ENCODE peak calls at places on chromosomes 3 and 15, in eight cellular contexts. V, N, W, D, E, C, X and P are unnamed samples.

GRCh38 chr3:72953325-72953956 is 43.2 kb upstream of the PPP4R2 start:
- DNase-seq in V (no peak), N (no peak), W (no peak), D (peak; percentile 50), E (no peak), C (no peak), X (no peak), P (peak; percentile 36)

GRCh38 chr3:30691249-30691880 is 85.0 kb downstream of the TGFBR2 start:
- DNase-seq in V (no peak), N (no peak), W (no peak), D (no peak), E (no peak), C (no peak), X (no peak), P (no peak)

GRCh38 chr3:179100652-179101051 is 29.0 kb upstream of the ZMAT3 start:
- DNase-seq in V (no peak), N (no peak), W (no peak), D (peak; percentile 22), E (no peak), C (no peak), X (no peak), P (peak; percentile 30)

GRCh38 chr15:63832620-63833245 is 1.0 kb downstream of the HERC1 start:
- DNase-seq in V (no peak), N (no peak), W (no peak), D (peak; percentile 10), E (no peak), C (no peak), X (no peak), P (no peak)

GRCh38 chr15:68794307-68794706 is 26.4 kb downstream of the ANP32A start:
- DNase-seq in V (no peak), N (no peak), W (no peak), D (no peak), E (no peak), C (no peak), X (no peak), P (no peak)

GRCh38 chr3:14766428-14767244 is 52.1 kb upstream of the FGD5 start:
- DNase-seq in V (no peak), N (no peak), W (no peak), D (no peak), E (no peak), C (no peak), X (no peak), P (no peak)

GRCh38 chr3:99366663-99367429 is 271.5 kb upstream of the COL8A1 start:
- DNase-seq in V (no peak), N (no peak), W (no peak), D (no peak), E (no peak), C (no peak), X (no peak), P (no peak)

GRCh38 chr3:149579838-149580542 is 77.8 kb downstream of the WWTR1 start:
- DNase-seq in V (no peak), N (no peak), W (no peak), D (peak; percentile 43), E (no peak), C (peak; percentile 70), X (peak; percentile 44), P (peak; percentile 67)

GRCh38 chr3:194935061-194935460 is 249.4 kb downstream of the FAM43A start:
- DNase-seq in V (no peak), N (no peak), W (no peak), D (no peak), E (no peak), C (no peak), X (no peak), P (no peak)

GRCh38 chr15:31456329-31457060 is 129.9 kb downstream of the KLF13 start:
- DNase-seq in V (no peak), N (no peak), W (no peak), D (no peak), E (no peak), C (no peak), X (no peak), P (no peak)

GRCh38 chr3:24255414-24255813 is 239.2 kb downstream of the THRB start:
- DNase-seq in V (no peak), N (no peak), W (no peak), D (no peak), E (no peak), C (no peak), X (no peak), P (no peak)

GRCh38 chr3:134873789-134874188 is 78.7 kb downstream of the EPHB1 start:
- DNase-seq in V (no peak), N (no peak), W (no peak), D (no peak), E (no peak), C (no peak), X (no peak), P (no peak)

GRCh38 chr3:54877675-54878544 is 49.9 kb downstream of the LRTM1 start:
- DNase-seq in V (no peak), N (no peak), W (no peak), D (peak; percentile 36), E (no peak), C (no peak), X (no peak), P (peak; percentile 31)

GRCh38 chr15:90210593-90210992 is 9.5 kb downstream of the SEMA4B start:
- DNase-seq in V (no peak), N (no peak), W (no peak), D (no peak), E (no peak), C (no peak), X (no peak), P (no peak)

GRCh38 chr15:50463423-50464358 is 39.5 kb downstream of the USP8 start:
- DNase-seq in V (no peak), N (no peak), W (no peak), D (peak; percentile 67), E (peak; percentile 14), C (no peak), X (peak; percentile 3), P (peak; percentile 67)